ENCODE peak calls at places on chromosome 2, in seven cellular contexts. S is coronary artery; U is HT-29; H is heart left ventricle; F is amygdala; R is T-helper 2 cell; G is effector CD4-positive, alpha-beta T cell. K is an unnamed sample.

GRCh38 chr2:43217228-43218220 is 8.9 kb downstream of the ZFP36L2 start:
- DNase-seq in F (no peak), U (no peak), R (peak; percentile 23), G (no peak), S (no peak), H (no peak), K (peak; percentile 25)

GRCh38 chr2:45674035-45674791 is 22.7 kb downstream of the PRKCE start:
- DNase-seq in R (no peak), F (no peak), H (no peak), S (no peak), G (no peak), U (peak; percentile 43), K (peak; percentile 51)

GRCh38 chr2:97849881-97850540 is 136.6 kb downstream of the ZAP70 start:
- DNase-seq in S (no peak), G (no peak), F (no peak), H (no peak), U (no peak), R (peak; percentile 90), K (peak; percentile 9)

GRCh38 chr2:232689152-232689910 is 7.8 kb upstream of the GIGYF2 start:
- DNase-seq in R (no peak), F (no peak), G (no peak), U (no peak), H (peak; percentile 38), S (no peak), K (no peak)

GRCh38 chr2:100252811-100253698 is 69.2 kb downstream of the LONRF2 start:
- DNase-seq in U (no peak), G (no peak), F (no peak), R (no peak), S (no peak), H (no peak), K (no peak)

GRCh38 chr2:15058015-15058414 is 425.5 kb downstream of the LRATD1 start:
- DNase-seq in R (peak; percentile 42), F (no peak), H (no peak), S (no peak), G (no peak), U (peak; percentile 37), K (peak; percentile 27)

GRCh38 chr2:232626584-232626983 is 6.8 kb upstream of the EFHD1 start:
- DNase-seq in S (no peak), F (no peak), H (no peak), R (no peak), G (no peak), U (no peak), K (no peak)

GRCh38 chr2:163077241-163077640 is 238.7 kb upstream of the KCNH7 start:
- DNase-seq in G (no peak), R (no peak), F (no peak), U (no peak), S (no peak), H (no peak), K (no peak)

GRCh38 chr2:30293303-30293912 is 62.1 kb downstream of the LBH start:
- DNase-seq in S (no peak), H (no peak), R (no peak), F (no peak), G (no peak), U (peak; percentile 42), K (peak; percentile 92)

GRCh38 chr2:143296089-143296488 is 166.9 kb downstream of the ARHGAP15 start:
- DNase-seq in S (no peak), R (no peak), F (no peak), G (no peak), U (no peak), H (no peak), K (no peak)

GRCh38 chr2:289362-290089 is 1.6 kb upstream of the ALKAL2 start:
- DNase-seq in S (no peak), R (no peak), U (no peak), H (peak; percentile 9), G (no peak), F (no peak), K (peak; percentile 45)

K was measured in GM23248.